ENCODE peak calls at places on chromosome 21, in ten cellular contexts. One of them, this sample, is unnamed.

GRCh38 chr21:46000182-46000730 is 18.7 kb downstream of the COL6A1 start:
- DNase-seq in fibroblast of pulmonary artery: no peak
- DNase-seq in C1 segment of cervical spinal cord: no peak
- DNase-seq in fibroblast of the aortic adventitia: no peak
- DNase-seq in T-helper 22 cell: no peak
- DNase-seq in GM13976: no peak
- DNase-seq in T-helper 17 cell: no peak
- DNase-seq in WTC11: peak
- DNase-seq in AG04449: no peak
- DNase-seq in NCI-H1436: no peak
- DNase-seq in this sample: no peak

GRCh38 chr21:14864211-14865021 is 200.4 kb downstream of the NRIP1 start:
- DNase-seq in GM13976: no peak
- DNase-seq in AG04449: no peak
- DNase-seq in fibroblast of the aortic adventitia: peak
- DNase-seq in fibroblast of pulmonary artery: peak
- DNase-seq in WTC11: peak
- DNase-seq in T-helper 22 cell: no peak
- DNase-seq in T-helper 17 cell: no peak
- DNase-seq in NCI-H1436: peak
- DNase-seq in C1 segment of cervical spinal cord: peak
- DNase-seq in this sample: no peak

GRCh38 chr21:33950425-33951079 is 34.9 kb upstream of the ATP5PO start:
- DNase-seq in fibroblast of the aortic adventitia: no peak
- DNase-seq in C1 segment of cervical spinal cord: no peak
- DNase-seq in NCI-H1436: no peak
- DNase-seq in fibroblast of pulmonary artery: no peak
- DNase-seq in GM13976: no peak
- DNase-seq in T-helper 22 cell: no peak
- DNase-seq in T-helper 17 cell: no peak
- DNase-seq in AG04449: no peak
- DNase-seq in WTC11: no peak
- DNase-seq in this sample: no peak

GRCh38 chr21:34990842-34991241 is 58.3 kb downstream of the RUNX1 start:
- DNase-seq in fibroblast of pulmonary artery: no peak
- DNase-seq in GM13976: no peak
- DNase-seq in WTC11: no peak
- DNase-seq in AG04449: no peak
- DNase-seq in C1 segment of cervical spinal cord: no peak
- DNase-seq in fibroblast of the aortic adventitia: no peak
- DNase-seq in NCI-H1436: no peak
- DNase-seq in T-helper 17 cell: no peak
- DNase-seq in T-helper 22 cell: no peak
- DNase-seq in this sample: no peak

GRCh38 chr21:28793043-28793442 is 199.6 kb downstream of the LTN1 start:
- DNase-seq in fibroblast of the aortic adventitia: peak
- DNase-seq in WTC11: no peak
- DNase-seq in T-helper 17 cell: no peak
- DNase-seq in fibroblast of pulmonary artery: peak
- DNase-seq in C1 segment of cervical spinal cord: no peak
- DNase-seq in NCI-H1436: no peak
- DNase-seq in T-helper 22 cell: no peak
- DNase-seq in AG04449: no peak
- DNase-seq in GM13976: no peak
- DNase-seq in this sample: no peak

GRCh38 chr21:28669331-28669730 is 323.3 kb downstream of the LTN1 start:
- DNase-seq in T-helper 22 cell: no peak
- DNase-seq in C1 segment of cervical spinal cord: no peak
- DNase-seq in AG04449: no peak
- DNase-seq in fibroblast of the aortic adventitia: no peak
- DNase-seq in NCI-H1436: no peak
- DNase-seq in T-helper 17 cell: no peak
- DNase-seq in fibroblast of pulmonary artery: no peak
- DNase-seq in GM13976: no peak
- DNase-seq in WTC11: no peak
- DNase-seq in this sample: no peak

GRCh38 chr21:35663856-35664606 is 396.3 kb downstream of the SETD4 start:
- DNase-seq in NCI-H1436: no peak
- DNase-seq in C1 segment of cervical spinal cord: no peak
- DNase-seq in WTC11: no peak
- DNase-seq in T-helper 17 cell: no peak
- DNase-seq in fibroblast of the aortic adventitia: no peak
- DNase-seq in fibroblast of pulmonary artery: no peak
- DNase-seq in GM13976: no peak
- DNase-seq in AG04449: no peak
- DNase-seq in T-helper 22 cell: no peak
- DNase-seq in this sample: no peak

GRCh38 chr21:41313765-41314164 is 2.8 kb upstream of the FAM3B start:
- DNase-seq in C1 segment of cervical spinal cord: no peak
- DNase-seq in AG04449: no peak
- DNase-seq in fibroblast of the aortic adventitia: no peak
- DNase-seq in GM13976: no peak
- DNase-seq in fibroblast of pulmonary artery: no peak
- DNase-seq in T-helper 22 cell: no peak
- DNase-seq in T-helper 17 cell: no peak
- DNase-seq in WTC11: no peak
- DNase-seq in NCI-H1436: no peak
- DNase-seq in this sample: no peak

GRCh38 chr21:36699026-36699545 is at the start of gene SIM2:
- DNase-seq in GM13976: peak
- DNase-seq in NCI-H1436: peak
- DNase-seq in C1 segment of cervical spinal cord: no peak
- DNase-seq in fibroblast of the aortic adventitia: no peak
- DNase-seq in fibroblast of pulmonary artery: peak
- DNase-seq in T-helper 22 cell: no peak
- DNase-seq in T-helper 17 cell: no peak
- DNase-seq in AG04449: no peak
- DNase-seq in WTC11: peak
- DNase-seq in this sample: peak

GRCh38 chr21:37368536-37369279 is 2.1 kb downstream of the DYRK1A start:
- DNase-seq in AG04449: no peak
- DNase-seq in GM13976: no peak
- DNase-seq in fibroblast of the aortic adventitia: peak
- DNase-seq in NCI-H1436: no peak
- DNase-seq in C1 segment of cervical spinal cord: no peak
- DNase-seq in WTC11: no peak
- DNase-seq in T-helper 17 cell: no peak
- DNase-seq in T-helper 22 cell: no peak
- DNase-seq in fibroblast of pulmonary artery: no peak
- DNase-seq in this sample: no peak

This sample was measured in NCI-H2171.